ENCODE peak calls at places on chromosomes 7 and 10, in seven cellular contexts. M is uterus; Z is OCI-LY7; C is kidney epithelial cell; I is CD8-positive, alpha-beta T cell; H is NT2/D1; Y is dorsolateral prefrontal cortex. E is an unnamed sample.

GRCh38 chr7:113175525-113176097 is 57.3 kb upstream of the SMIM30 start:
- DNase-seq in Y (no peak), Z (no peak), I (no peak), H (no peak), C (no peak), M (no peak), E (no peak)

GRCh38 chr7:3682028-3682712 is 381.1 kb downstream of the SDK1 start:
- DNase-seq in H (no peak), C (no peak), Y (no peak), I (no peak), Z (no peak), M (no peak), E (no peak)

GRCh38 chr7:46170792-46171191 is 249.7 kb upstream of the IGFBP3 start:
- DNase-seq in M (no peak), C (no peak), H (no peak), Z (no peak), Y (no peak), I (no peak), E (no peak)

GRCh38 chr7:101891936-101892640 is 74.7 kb downstream of the CUX1 start:
- DNase-seq in H (no peak), Y (no peak), C (no peak), M (no peak), I (no peak), Z (no peak), E (no peak)

GRCh38 chr7:55066479-55066878 is 47.7 kb downstream of the EGFR start:
- DNase-seq in I (no peak), M (no peak), Z (no peak), H (no peak), C (no peak), Y (no peak), E (no peak)

GRCh38 chr10:87818505-87819273 is 663 bp upstream of the ATAD1 start:
- DNase-seq in C (no peak), H (no peak), M (no peak), I (peak; percentile 76), Y (peak; percentile 63), Z (peak; percentile 91), E (peak; percentile 80)

GRCh38 chr7:123616244-123616643 is 14.6 kb downstream of the ASB15 start:
- DNase-seq in Z (no peak), Y (no peak), C (no peak), M (no peak), H (no peak), I (no peak), E (no peak)

GRCh38 chr7:29647020-29647654 is 83.5 kb downstream of the PRR15 start:
- DNase-seq in I (no peak), M (no peak), Z (no peak), H (no peak), Y (no peak), C (no peak), E (no peak)

GRCh38 chr7:131532570-131533091 is 23.8 kb downstream of the PODXL start:
- DNase-seq in I (no peak), M (no peak), C (no peak), Z (no peak), H (no peak), Y (no peak), E (no peak)

GRCh38 chr7:15007507-15007906 is 105.0 kb upstream of the DGKB start:
- DNase-seq in Z (no peak), Y (no peak), H (peak; percentile 42), C (no peak), I (no peak), M (no peak), E (peak; percentile 8)

GRCh38 chr10:131778385-131778784 is 122.4 kb upstream of the PPP2R2D start:
- DNase-seq in H (no peak), C (no peak), Z (no peak), I (no peak), M (no peak), Y (no peak), E (no peak)

GRCh38 chr7:120941064-120941463 is 9.5 kb upstream of the ING3 start:
- DNase-seq in M (no peak), Y (no peak), C (no peak), Z (peak; percentile 6), I (no peak), H (no peak), E (no peak)

GRCh38 chr7:16223963-16224707 is 197.2 kb downstream of the CRPPA start:
- DNase-seq in I (peak; percentile 56), Z (no peak), Y (no peak), C (no peak), H (no peak), M (no peak), E (no peak)

GRCh38 chr7:29229946-29230345 is 35.4 kb downstream of the CHN2 start:
- DNase-seq in Y (no peak), Z (no peak), M (no peak), C (no peak), H (no peak), I (no peak), E (no peak)

GRCh38 chr7:155412416-155413253 is 45.3 kb upstream of the EN2 start:
- DNase-seq in C (no peak), H (peak; percentile 59), Y (peak; percentile 78), I (peak; percentile 52), Z (peak; percentile 77), M (no peak), E (peak; percentile 66)

GRCh38 chr10:61028861-61029361 is 84.9 kb upstream of the RHOBTB1 start:
- DNase-seq in H (no peak), Z (no peak), Y (no peak), M (no peak), C (peak; percentile 75), I (no peak), E (no peak)

GRCh38 chr7:36283171-36283570 is 106.5 kb upstream of the ANLN start:
- DNase-seq in Y (no peak), H (no peak), C (no peak), Z (no peak), I (no peak), M (no peak), E (no peak)

GRCh38 chr7:142438923-142439515 is 181.2 kb upstream of the PRSS58 start:
- DNase-seq in I (no peak), Y (no peak), M (no peak), Z (no peak), C (no peak), H (no peak), E (no peak)

GRCh38 chr10:72954596-72955569 is at the start of gene PLA2G12B:
- DNase-seq in Z (no peak), H (no peak), I (no peak), M (no peak), C (no peak), Y (peak; percentile 7), E (no peak)

GRCh38 chr7:30799206-30799975 is 28.2 kb downstream of the MINDY4 start:
- DNase-seq in C (peak; percentile 70), M (peak; percentile 66), Y (peak; percentile 82), Z (peak; percentile 31), I (no peak), H (no peak), E (peak; percentile 90)

GRCh38 chr10:107740962-107741690 is 576.6 kb upstream of the SORCS1 start:
- DNase-seq in H (no peak), M (no peak), C (no peak), Z (no peak), Y (no peak), I (no peak), E (peak; percentile 37)

GRCh38 chr10:46514899-46515298 is 41.6 kb downstream of the GPRIN2 start:
- DNase-seq in Y (no peak), I (peak; percentile 42), H (no peak), C (no peak), Z (no peak), M (peak; percentile 3), E (no peak)

GRCh38 chr7:41756783-41757182 is 53.9 kb upstream of the INHBA start:
- DNase-seq in Y (no peak), Z (no peak), I (no peak), H (no peak), M (no peak), C (no peak), E (no peak)
- H3K4me3 ChIP-seq in Y (no peak overlapping the region), Z (no peak overlapping the region), I (no peak overlapping the region), H (no peak overlapping the region), M (no peak overlapping the region), C (no peak overlapping the region), E (no peak overlapping the region)

GRCh38 chr7:73740212-73740611 is 1.6 kb upstream of the ABHD11 start:
- DNase-seq in Z (no peak), M (no peak), Y (no peak), C (no peak), H (no peak), I (no peak), E (no peak)

GRCh38 chr7:73742338-73742752 is 3.7 kb upstream of the ABHD11 start:
- DNase-seq in Z (no peak), H (no peak), Y (no peak), M (no peak), C (no peak), I (no peak), E (no peak)

GRCh38 chr7:73742753-73743641 is 4.4 kb upstream of the ABHD11 start:
- DNase-seq in M (peak; percentile 27), I (no peak), Z (peak; percentile 88), C (peak; percentile 95), H (peak; percentile 76), Y (peak; percentile 92), E (peak; percentile 62)

GRCh38 chr7:73740771-73741170 is 2.2 kb upstream of the ABHD11 start:
- DNase-seq in Y (no peak), I (no peak), H (no peak), M (peak; percentile 31), Z (no peak), C (no peak), E (no peak)

GRCh38 chr7:73741600-73741999 is 3.0 kb upstream of the ABHD11 start:
- DNase-seq in Z (peak; percentile 42), H (no peak), M (no peak), C (no peak), Y (no peak), I (no peak), E (no peak)
- H3K4me3 ChIP-seq in Z (no peak overlapping the region), H (no peak overlapping the region), M (no peak overlapping the region), C (no peak overlapping the region), Y (no peak overlapping the region), I (no peak overlapping the region), E (no peak overlapping the region)

GRCh38 chr10:5594271-5595036 is 69.7 kb downstream of the CALML3 start:
- DNase-seq in Z (peak; percentile 51), H (no peak), Y (no peak), C (no peak), I (no peak), M (no peak), E (no peak)

GRCh38 chr10:5596611-5597341 is 69.6 kb downstream of the ASB13 start:
- DNase-seq in H (no peak), C (no peak), Z (no peak), I (no peak), M (no peak), Y (no peak), E (no peak)

GRCh38 chr10:5598085-5598690 is 68.2 kb downstream of the ASB13 start:
- DNase-seq in I (no peak), Z (no peak), Y (no peak), C (no peak), H (no peak), M (no peak), E (no peak)

GRCh38 chr10:5595095-5595494 is 70.3 kb downstream of the CALML3 start:
- DNase-seq in C (no peak), Z (no peak), M (no peak), I (no peak), H (no peak), Y (no peak), E (no peak)

GRCh38 chr10:5595591-5596590 is 70.5 kb downstream of the ASB13 start:
- DNase-seq in I (no peak), H (no peak), Y (no peak), Z (no peak), M (no peak), C (peak; percentile 90), E (no peak)
- H3K4me3 ChIP-seq in I (no peak overlapping the region), H (no peak overlapping the region), Y (no peak overlapping the region), Z (no peak overlapping the region), M (no peak overlapping the region), C (no peak overlapping the region), E (no peak overlapping the region)

GRCh38 chr10:49094707-49095106 is 20.6 kb downstream of the VSTM4 start:
- DNase-seq in I (peak; percentile 19), C (no peak), M (no peak), H (no peak), Y (no peak), Z (no peak), E (no peak)
- H3K4me3 ChIP-seq in I (no peak overlapping the region), C (no peak overlapping the region), M (no peak overlapping the region), H (no peak overlapping the region), Y (no peak overlapping the region), Z (no peak overlapping the region), E (no peak overlapping the region)